ENCODE peak calls at places on chromosome 17, in five cellular contexts. J is right cardiac atrium, S is nephron progenitor cell, E is aorta, M is HEK293T. L is an unnamed sample.

GRCh38 chr17:74778960-74779359 is 2.8 kb upstream of the NAT9 start:
- DNase-seq in J (no peak), S (no peak), E (no peak), M (no peak), L (no peak)

GRCh38 chr17:72056727-72057290 is 64.0 kb upstream of the SOX9 start:
- DNase-seq in J (no peak), S (no peak), E (no peak), M (no peak), L (no peak)

GRCh38 chr17:50289268-50289667 is 15.0 kb downstream of the TMEM92 start:
- DNase-seq in J (no peak), S (no peak), E (no peak), M (no peak), L (no peak)

GRCh38 chr17:74432484-74433391 is 850 bp downstream of the GPRC5C start:
- DNase-seq in J (no peak), S (peak), E (no peak), M (no peak), L (no peak)

GRCh38 chr17:38330941-38331411 is 12.8 kb downstream of the GPR179 start:
- DNase-seq in J (no peak), S (no peak), E (peak), M (no peak), L (no peak)

GRCh38 chr17:17922198-17922901 is 49.9 kb downstream of the TOM1L2 start:
- DNase-seq in J (no peak), S (peak), E (no peak), M (no peak), L (no peak)

GRCh38 chr17:44867841-44868240 is 20.2 kb downstream of the HIGD1B start:
- DNase-seq in J (no peak), S (no peak), E (no peak), M (no peak), L (no peak)

GRCh38 chr17:44247346-44248219 is 20.4 kb downstream of the SLC4A1 start:
- DNase-seq in J (peak), S (peak), E (no peak), M (no peak), L (no peak)

GRCh38 chr17:1762906-1763829 is 1.3 kb downstream of the SERPINF1 start:
- DNase-seq in J (peak), S (no peak), E (no peak), M (no peak), L (no peak)

GRCh38 chr17:80529904-80530292 is 14.7 kb upstream of the RPTOR start:
- DNase-seq in J (no peak), S (no peak), E (no peak), M (no peak), L (no peak)

GRCh38 chr17:80261159-80261894 is 675 bp downstream of the RNF213 start:
- DNase-seq in J (peak), S (peak), E (peak), M (peak), L (no peak)

GRCh38 chr17:6444573-6445335 is 499 bp downstream of the PIMREG start:
- DNase-seq in J (no peak), S (no peak), E (no peak), M (no peak), L (no peak)

GRCh38 chr17:14212401-14212800 is 24.3 kb downstream of the CDRT15 start:
- DNase-seq in J (no peak), S (no peak), E (no peak), M (no peak), L (no peak)

GRCh38 chr17:49890077-49890821 is 42.4 kb upstream of the TAC4 start:
- DNase-seq in J (peak), S (no peak), E (no peak), M (no peak), L (no peak)

GRCh38 chr17:36731091-36731490 is 129.7 kb downstream of the MRM1 start:
- DNase-seq in J (no peak), S (no peak), E (no peak), M (no peak), L (no peak)

GRCh38 chr17:61862105-61862574 is 1.2 kb downstream of the BRIP1 start:
- DNase-seq in J (no peak), S (no peak), E (no peak), M (no peak), L (no peak)

GRCh38 chr17:48153711-48154642 is 46.4 kb downstream of the SNX11 start:
- DNase-seq in J (no peak), S (peak), E (no peak), M (peak), L (no peak)

GRCh38 chr17:65514541-65514940 is 46.9 kb downstream of the AXIN2 start:
- DNase-seq in J (no peak), S (no peak), E (no peak), M (no peak), L (no peak)

GRCh38 chr17:9817086-9817485 is 4.8 kb downstream of the GSG1L2 start:
- DNase-seq in J (no peak), S (peak), E (no peak), M (peak), L (no peak)

GRCh38 chr17:77957215-77957868 is 1.2 kb upstream of the TNRC6C start:
- DNase-seq in J (no peak), S (no peak), E (no peak), M (no peak), L (no peak)

GRCh38 chr17:7959503-7960253 is 27.7 kb downstream of the CNTROB start:
- DNase-seq in J (no peak), S (no peak), E (no peak), M (no peak), L (no peak)

GRCh38 chr17:68441064-68441770 is 16.1 kb downstream of the WIPI1 start:
- DNase-seq in J (no peak), S (no peak), E (no peak), M (no peak), L (no peak)

GRCh38 chr17:30477758-30478115 is 529 bp downstream of the GOSR1 start:
- DNase-seq in J (no peak), S (no peak), E (no peak), M (no peak), L (no peak)

GRCh38 chr17:81508639-81509047 is 4.0 kb downstream of the ACTG1 start:
- DNase-seq in J (no peak), S (no peak), E (no peak), M (no peak), L (no peak)

GRCh38 chr17:57735707-57736106 is 9.4 kb downstream of the CCDC182 start:
- DNase-seq in J (no peak), S (no peak), E (no peak), M (peak), L (no peak)

GRCh38 chr17:48841395-48841831 is 10.6 kb downstream of the CALCOCO2 start:
- DNase-seq in J (no peak), S (no peak), E (no peak), M (no peak), L (no peak)

GRCh38 chr17:49229076-49229804 is 1.3 kb downstream of the PHOSPHO1 start:
- DNase-seq in J (no peak), S (no peak), E (no peak), M (no peak), L (no peak)

GRCh38 chr17:21368545-21369246 is 7.5 kb upstream of the KCNJ12 start:
- DNase-seq in J (no peak), S (no peak), E (no peak), M (no peak), L (no peak)

GRCh38 chr17:9860851-9861250 is 35.1 kb downstream of the GLP2R start:
- DNase-seq in J (no peak), S (no peak), E (no peak), M (no peak), L (no peak)

GRCh38 chr17:77503916-77504651 is 363.3 kb downstream of the SEC14L1 start:
- DNase-seq in J (no peak), S (no peak), E (peak), M (no peak), L (no peak)

GRCh38 chr17:77470800-77471733 is 330.3 kb downstream of the SEC14L1 start:
- DNase-seq in J (peak), S (no peak), E (no peak), M (peak), L (peak)

GRCh38 chr17:30021708-30022317 is 80.4 kb downstream of the EFCAB5 start:
- DNase-seq in J (no peak), S (peak), E (no peak), M (peak), L (peak)

GRCh38 chr17:40346061-40346767 is 18.3 kb downstream of the GJD3 start:
- DNase-seq in J (no peak), S (no peak), E (no peak), M (no peak), L (no peak)

GRCh38 chr17:80346498-80347275 is 68.3 kb upstream of the ENDOV start:
- DNase-seq in J (no peak), S (no peak), E (peak), M (no peak), L (no peak)

L was measured in T1000.